ENCODE peak calls at places on chromosomes 2 and 18, in eight cellular contexts. E is adrenal gland; L is HCT116; Y is uterus; J is right lobe of liver; B is GM12878; K is CD8-positive, alpha-beta T cell; M is transverse colon. V is an unnamed sample. For H3K4me1, the result is how much of the 10 kb centered on the place peaks cover.

GRCh38 chr2:47720559-47720958 is 62.4 kb upstream of the MSH6 start:
- DNase-seq in E (no peak), L (no peak), Y (no peak), J (no peak), B (no peak), K (no peak), M (no peak), V (no peak)

GRCh38 chr2:66607152-66607551 is 172.2 kb downstream of the MEIS1 start:
- DNase-seq in E (no peak), L (no peak), Y (peak), J (no peak), B (no peak), K (no peak), M (no peak), V (no peak)

GRCh38 chr2:229445501-229446294 is 174.6 kb upstream of the PID1 start:
- DNase-seq in E (peak), L (no peak), Y (peak), J (no peak), B (no peak), K (no peak), M (no peak), V (no peak)

GRCh38 chr2:164754157-164755093 is 87.2 kb downstream of the COBLL1 start:
- DNase-seq in E (no peak), L (no peak), Y (no peak), J (no peak), B (no peak), K (no peak), M (peak), V (peak)

GRCh38 chr2:2519381-2519780 is 188.3 kb upstream of the MYT1L start:
- DNase-seq in E (no peak), L (no peak), Y (no peak), J (no peak), B (no peak), K (no peak), M (no peak), V (no peak)

GRCh38 chr2:52294628-52295027 is 1262.7 kb upstream of the NRXN1 start:
- DNase-seq in E (no peak), L (no peak), Y (no peak), J (no peak), B (no peak), K (no peak), M (no peak), V (no peak)

GRCh38 chr2:88192613-88193012 is 22.5 kb downstream of the THNSL2 start:
- DNase-seq in E (no peak), L (no peak), Y (no peak), J (no peak), B (no peak), K (no peak), M (no peak), V (no peak)

GRCh38 chr2:133489641-133490411 is 78.4 kb downstream of the NCKAP5 start:
- DNase-seq in E (peak), L (no peak), Y (peak), J (peak), B (no peak), K (no peak), M (no peak), V (no peak)

GRCh38 chr2:226490172-226490571 is 309.4 kb downstream of the IRS1 start:
- DNase-seq in E (no peak), L (no peak), Y (no peak), J (no peak), B (no peak), K (no peak), M (no peak), V (no peak)

GRCh38 chr2:161418275-161418714 is 2.2 kb downstream of the TBR1 start:
- DNase-seq in E (no peak), L (no peak), Y (no peak), J (no peak), B (no peak), K (no peak), M (no peak), V (no peak)

GRCh38 chr2:11310212-11310611 is 34.2 kb downstream of the ROCK2 start:
- DNase-seq in E (no peak), L (no peak), Y (no peak), J (no peak), B (no peak), K (no peak), M (no peak), V (no peak)

GRCh38 chr18:74278058-74278457 is 13.7 kb downstream of the CYB5A start:
- DNase-seq in E (no peak), L (no peak), Y (no peak), J (peak), B (no peak), K (no peak), M (no peak), V (no peak)

GRCh38 chr2:242031481-242032019 is 162.0 kb downstream of the RTP5 start:
- DNase-seq in E (no peak), L (no peak), Y (no peak), J (no peak), B (no peak), K (peak), M (no peak), V (peak)

GRCh38 chr2:38125830-38126229 is 49.9 kb upstream of the CYP1B1 start:
- DNase-seq in E (no peak), L (no peak), Y (no peak), J (no peak), B (no peak), K (no peak), M (no peak), V (no peak)

GRCh38 chr2:192286093-192286701 is 91.5 kb upstream of the TMEFF2 start:
- DNase-seq in E (no peak), L (peak), Y (no peak), J (no peak), B (no peak), K (no peak), M (no peak), V (no peak)

GRCh38 chr2:19369341-19369955 is 11.0 kb upstream of the OSR1 start:
- DNase-seq in E (no peak), L (peak), Y (no peak), J (no peak), B (no peak), K (no peak), M (no peak), V (no peak)

GRCh38 chr2:205719864-205720263 is 37.6 kb downstream of the NRP2 start:
- DNase-seq in E (no peak), L (no peak), Y (no peak), J (no peak), B (no peak), K (no peak), M (no peak), V (no peak)

GRCh38 chr2:23383087-23383486 is 1.9 kb upstream of the KLHL29 start:
- DNase-seq in E (no peak), L (no peak), Y (no peak), J (no peak), B (no peak), K (no peak), M (no peak), V (no peak)

GRCh38 chr2:127205211-127206140 is 14.6 kb downstream of the CYP27C1 start:
- DNase-seq in E (no peak), L (no peak), Y (no peak), J (no peak), B (no peak), K (no peak), M (no peak), V (no peak)

GRCh38 chr2:136384541-136385303 is 266.8 kb upstream of the CXCR4 start:
- DNase-seq in E (peak), L (peak), Y (no peak), J (no peak), B (no peak), K (peak), M (peak), V (no peak)

GRCh38 chr2:1731512-1731962 is 12.8 kb downstream of the PXDN start:
- DNase-seq in E (no peak), L (no peak), Y (peak), J (no peak), B (no peak), K (no peak), M (peak), V (no peak)

GRCh38 chr2:153477641-153478288 is 797 bp downstream of the RPRM start:
- DNase-seq in E (peak), L (no peak), Y (peak), J (no peak), B (no peak), K (no peak), M (no peak), V (no peak)

GRCh38 chr2:120343433-120344105 is 2.4 kb upstream of the INHBB start:
- DNase-seq in E (peak), L (peak), Y (peak), J (peak), B (no peak), K (peak), M (peak), V (peak)

GRCh38 chr2:192749606-192750200 is 555.0 kb upstream of the TMEFF2 start:
- DNase-seq in E (no peak), L (peak), Y (no peak), J (no peak), B (no peak), K (no peak), M (no peak), V (no peak)

GRCh38 chr2:63735263-63735662 is 106.4 kb upstream of the UGP2 start:
- DNase-seq in E (peak), L (no peak), Y (no peak), J (peak), B (no peak), K (no peak), M (no peak), V (no peak)

GRCh38 chr18:39701839-39702238 is 2136.2 kb upstream of the CELF4 start:
- DNase-seq in E (no peak), L (peak), Y (no peak), J (no peak), B (no peak), K (no peak), M (no peak), V (no peak)

GRCh38 chr2:43192039-43192438 is 34.4 kb downstream of the ZFP36L2 start:
- DNase-seq in E (no peak), L (no peak), Y (no peak), J (no peak), B (no peak), K (no peak), M (no peak), V (no peak)
- TF ChIP-seq CTCF in E (no peak), L (peak), Y (no peak), J (no peak), B (peak), K (peak), M (no peak), V (no peak)

GRCh38 chr2:62313433-62314227 is 117.7 kb downstream of the B3GNT2 start:
- DNase-seq in E (no peak), L (no peak), Y (no peak), J (no peak), B (peak), K (peak), M (no peak), V (no peak)
- H3K27ac ChIP-seq in E (no peak), L (no peak), Y (no peak), J (no peak), B (peak), K (peak), M (no peak), V (peak)

GRCh38 chr18:76962851-76963250 is 140.5 kb downstream of the ZNF236 start:
- DNase-seq in E (no peak), L (no peak), Y (no peak), J (no peak), B (no peak), K (no peak), M (no peak), V (no peak)
- H3K4me1 ChIP-seq in E (under half), L (under half), Y (under half), J (under half), B (under half), K (under half), M (under half), V (under half)

DNA sequence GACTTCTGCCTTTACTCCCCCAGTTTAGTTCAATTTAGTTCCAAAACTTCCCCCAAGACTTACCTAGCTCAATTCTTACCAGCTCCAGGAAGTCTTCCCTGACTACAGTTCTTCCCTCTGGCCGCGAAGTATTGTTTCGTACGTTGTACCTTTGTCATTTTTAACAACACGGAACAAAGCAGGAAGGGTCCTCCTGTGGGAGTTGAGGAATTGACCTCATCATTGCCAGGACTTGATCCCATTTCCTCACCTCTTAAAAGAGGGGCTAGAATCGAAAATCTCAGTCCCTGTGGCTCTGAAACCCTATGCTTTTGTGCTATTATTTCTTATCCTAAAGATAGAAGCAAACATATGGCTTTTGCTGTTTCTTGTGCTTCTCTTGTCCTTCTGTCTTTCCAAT is 187.1 kb downstream of the MYO3B start:
- DNase-seq in E (no peak), L (no peak), Y (no peak), J (no peak), B (no peak), K (no peak), M (no peak), V (no peak)
- TF ChIP-seq CTCF in E (no peak), L (no peak), Y (no peak), J (no peak), B (no peak), K (no peak), M (no peak), V (no peak)

GRCh38 chr2:160061533-160062282 is 707 bp downstream of the PLA2R1 start:
- DNase-seq in E (no peak), L (no peak), Y (peak), J (no peak), B (no peak), K (no peak), M (no peak), V (no peak)

GRCh38 chr2:160064916-160065315 is 2.5 kb upstream of the PLA2R1 start:
- DNase-seq in E (no peak), L (no peak), Y (no peak), J (no peak), B (no peak), K (no peak), M (no peak), V (peak)

GRCh38 chr2:160063266-160063665 is 851 bp upstream of the PLA2R1 start:
- DNase-seq in E (no peak), L (no peak), Y (no peak), J (no peak), B (no peak), K (no peak), M (no peak), V (no peak)

GRCh38 chr2:160062283-160063005 is at the start of gene PLA2R1:
- DNase-seq in E (peak), L (no peak), Y (peak), J (peak), B (no peak), K (no peak), M (peak), V (peak)

DNA sequence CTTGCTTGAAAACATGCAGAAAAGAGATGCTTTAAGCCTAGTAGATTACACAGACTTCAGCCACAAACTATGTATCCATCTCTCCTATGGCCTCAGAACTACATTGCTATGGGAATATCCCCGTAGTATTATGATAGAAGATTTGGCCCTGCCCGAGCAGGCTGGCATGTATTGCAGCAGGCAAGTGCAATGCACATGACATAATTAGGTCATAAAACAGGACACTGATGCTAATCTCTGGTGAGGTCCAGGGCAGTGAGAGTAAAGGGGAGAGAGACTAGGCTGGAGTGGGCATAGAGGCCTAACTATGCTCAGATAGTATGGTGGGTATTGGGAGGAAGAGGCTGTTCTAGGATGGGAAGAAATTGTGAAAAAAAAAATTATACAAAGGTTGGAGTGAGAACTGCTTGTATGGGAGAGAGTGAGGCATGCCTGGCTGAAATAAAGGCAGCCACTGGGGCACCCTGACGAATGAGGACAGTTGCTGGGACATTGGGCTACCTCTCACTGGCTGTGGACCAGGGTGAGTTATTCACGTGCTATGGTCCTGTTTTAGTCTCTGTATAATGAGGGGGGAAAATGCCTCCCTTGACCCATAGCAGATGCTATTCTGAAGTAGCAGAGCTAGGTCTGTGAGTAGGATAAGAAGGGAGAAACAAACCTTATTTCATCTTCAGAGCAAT is 1.6 kb upstream of the PLA2R1 start:
- DNase-seq in E (no peak), L (no peak), Y (no peak), J (no peak), B (no peak), K (no peak), M (no peak), V (no peak)
- H3K27ac ChIP-seq in E (no peak), L (no peak), Y (peak), J (no peak), B (no peak), K (no peak), M (peak), V (peak)

GRCh38 chr2:101768480-101769077 is 71.1 kb downstream of the MAP4K4 start:
- DNase-seq in E (no peak), L (no peak), Y (no peak), J (no peak), B (no peak), K (no peak), M (no peak), V (no peak)
- H3K4me1 ChIP-seq in E (under half), L (under half), Y (under half), J (under half), B (under half), K (half or more), M (under half), V (under half)

GRCh38 chr2:21020031-21020667 is 23.7 kb downstream of the APOB start:
- DNase-seq in E (no peak), L (no peak), Y (no peak), J (no peak), B (no peak), K (no peak), M (no peak), V (no peak)

GRCh38 chr2:21019678-21020021 is 24.2 kb downstream of the APOB start:
- DNase-seq in E (no peak), L (no peak), Y (no peak), J (no peak), B (no peak), K (no peak), M (no peak), V (no peak)

GRCh38 chr2:21021430-21021829 is 22.4 kb downstream of the APOB start:
- DNase-seq in E (no peak), L (no peak), Y (no peak), J (no peak), B (no peak), K (no peak), M (no peak), V (no peak)

GRCh38 chr2:21019000-21019677 is 24.7 kb downstream of the APOB start:
- DNase-seq in E (no peak), L (no peak), Y (no peak), J (no peak), B (no peak), K (no peak), M (no peak), V (no peak)

DNA sequence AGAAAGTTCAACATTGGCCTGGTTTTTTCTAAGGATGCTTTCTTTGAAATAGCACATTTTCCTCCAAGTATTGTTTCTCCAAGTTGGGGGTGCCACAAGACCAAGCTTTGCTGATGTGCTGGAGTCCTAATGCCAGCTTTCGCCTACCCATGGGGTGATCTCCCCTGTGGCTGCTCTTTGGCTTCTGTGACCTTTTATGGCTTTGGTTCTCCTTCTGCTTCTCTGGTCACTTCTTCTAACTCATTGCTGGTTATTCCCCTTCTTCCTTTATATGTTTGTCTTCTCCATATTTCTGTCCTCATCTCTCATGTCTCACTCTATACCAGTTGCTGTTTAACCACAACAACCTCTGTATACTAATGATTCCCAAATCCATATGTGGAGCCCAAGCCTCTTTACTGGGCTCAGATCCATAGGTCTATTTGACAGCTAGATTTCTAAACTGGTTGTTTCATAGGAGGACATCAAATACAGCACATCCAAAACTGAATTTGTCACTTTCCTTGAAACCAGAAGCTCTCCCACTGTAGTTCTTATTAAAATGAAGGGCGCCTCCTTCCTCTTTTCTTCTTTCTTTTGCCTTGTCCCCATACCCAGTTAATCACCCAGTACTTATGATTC is 23.1 kb downstream of the APOB start:
- DNase-seq in E (no peak), L (no peak), Y (no peak), J (no peak), B (no peak), K (no peak), M (no peak), V (no peak)
- TF ChIP-seq CTCF in E (no peak), L (no peak), Y (no peak), J (no peak), B (no peak), K (no peak), M (no peak), V (no peak)